ENCODE peak calls at places on chromosome 3, in four cellular contexts. F, Q, H and S are unnamed samples.

GRCh38 chr3:53354945-53355498 is 7.7 kb upstream of the DCP1A start:
- DNase-seq in F (no peak), Q (peak), H (no peak), S (no peak)

GRCh38 chr3:188539631-188540194 is 385.8 kb downstream of the LPP start:
- DNase-seq in F (no peak), Q (no peak), H (no peak), S (no peak)

GRCh38 chr3:149021830-149022229 is 30.5 kb downstream of the GYG1 start:
- DNase-seq in F (no peak), Q (no peak), H (no peak), S (no peak)

GRCh38 chr3:39637807-39638206 is 170.3 kb downstream of the MOBP start:
- DNase-seq in F (peak), Q (peak), H (no peak), S (no peak)

GRCh38 chr3:38649500-38650247 is at the start of gene SCN5A:
- DNase-seq in F (no peak), Q (peak), H (no peak), S (peak)

GRCh38 chr3:53216723-53217122 is 39.1 kb downstream of the TKT start:
- DNase-seq in F (no peak), Q (no peak), H (no peak), S (no peak)

GRCh38 chr3:34106879-34107278 is 308.4 kb downstream of the PDCD6IP start:
- DNase-seq in F (peak), Q (peak), H (peak), S (no peak)

GRCh38 chr3:63912768-63913588 is 795 bp upstream of the SCAANT1 start:
- DNase-seq in F (no peak), Q (peak), H (peak), S (peak)

GRCh38 chr3:142987707-142988106 is 13.7 kb upstream of the U2SURP start:
- DNase-seq in F (no peak), Q (peak), H (no peak), S (no peak)

GRCh38 chr3:196111939-196112386 is 30.1 kb upstream of the TFRC start:
- DNase-seq in F (no peak), Q (no peak), H (no peak), S (no peak)

GRCh38 chr3:194587438-194587931 is 45.7 kb downstream of the TMEM44 start:
- DNase-seq in F (no peak), Q (peak), H (no peak), S (peak)

GRCh38 chr3:112086857-112087524 is 802 bp downstream of the C3orf52 start:
- DNase-seq in F (no peak), Q (peak), H (no peak), S (no peak)

GRCh38 chr3:19668163-19668562 is 265.9 kb downstream of the EFHB start:
- DNase-seq in F (no peak), Q (no peak), H (no peak), S (no peak)

GRCh38 chr3:185207931-185208746 is 45.7 kb downstream of the EHHADH start:
- DNase-seq in F (no peak), Q (peak), H (no peak), S (no peak)

GRCh38 chr3:175246766-175247165 is 387.6 kb downstream of the NAALADL2 start:
- DNase-seq in F (no peak), Q (no peak), H (no peak), S (no peak)